ENCODE peak calls at places on chromosome 7, in five cellular contexts. N is gastrocnemius medialis; F is fibroblast of the aortic adventitia; X is activated CD4-positive, alpha-beta T cell treated with anti-CD3 and anti-CD28 coated beads, Interleukin-2, amount 50 U/mL, for 1 hour; E is activated T-cell treated with anti-CD3 and anti-CD28 coated beads, Interleukin-2, amount 50 U/mL, for 4 hours. D is an unnamed sample.

GRCh38 chr7:49773939-49774458 is 561 bp downstream of the VWC2 start:
- DNase-seq in F (no peak), X (no peak), N (no peak), E (no peak), D (no peak)

GRCh38 chr7:10934292-10934691 is 39.4 kb upstream of the PHF14 start:
- DNase-seq in X (no peak), F (peak), E (no peak), N (no peak), D (no peak)

GRCh38 chr7:131071786-131072504 is 255.7 kb upstream of the MKLN1 start:
- DNase-seq in N (no peak), F (peak), X (no peak), E (no peak), D (no peak)

GRCh38 chr7:72335561-72336381 is 76.4 kb downstream of the CALN1 start:
- DNase-seq in E (no peak), X (no peak), F (no peak), N (no peak), D (no peak)

GRCh38 chr7:156889089-156889488 is 3.9 kb downstream of the LMBR1 start:
- DNase-seq in N (no peak), X (no peak), F (no peak), E (no peak), D (no peak)

GRCh38 chr7:81299272-81299671 is 380.4 kb upstream of the SEMA3C start:
- DNase-seq in N (no peak), X (no peak), F (peak), E (no peak), D (no peak)

GRCh38 chr7:100208911-100209408 is 10.8 kb upstream of the PVRIG start:
- DNase-seq in F (no peak), N (no peak), X (no peak), E (no peak), D (no peak)

GRCh38 chr7:116433246-116433645 is 66.3 kb upstream of the CAV2 start:
- DNase-seq in E (no peak), F (no peak), N (no peak), X (no peak), D (no peak)

GRCh38 chr7:85510287-85510686 is 323.4 kb upstream of the SEMA3D start:
- DNase-seq in X (no peak), N (no peak), E (no peak), F (no peak), D (no peak)

GRCh38 chr7:116258734-116259133 is 48.4 kb downstream of the TES start:
- DNase-seq in N (peak), F (peak), X (peak), E (no peak), D (no peak)

GRCh38 chr7:72316148-72316547 is 96.0 kb downstream of the CALN1 start:
- DNase-seq in N (no peak), F (no peak), X (no peak), E (no peak), D (no peak)

D was measured in T-helper 22 cell.